ENCODE peak calls at places on chromosomes 7 and 10, in five cellular contexts. One of them, this sample, is unnamed.

GRCh38 chr10:50291261-50291850 is 40.0 kb upstream of the ASAH2 start:
- DNase-seq in sciatic nerve: no peak
- DNase-seq in amniotic stem cell: no peak
- DNase-seq in mucosa of gallbladder: no peak
- DNase-seq in HS-5: no peak
- DNase-seq in this sample: no peak

GRCh38 chr7:92253251-92253650 is 7.5 kb downstream of the ANKIB1 start:
- DNase-seq in sciatic nerve: no peak
- DNase-seq in amniotic stem cell: no peak
- DNase-seq in mucosa of gallbladder: no peak
- DNase-seq in HS-5: no peak
- DNase-seq in this sample: no peak

GRCh38 chr7:140230517-140230861 is 53.7 kb upstream of the KDM7A start:
- DNase-seq in sciatic nerve: peak; percentile 66
- DNase-seq in amniotic stem cell: no peak
- DNase-seq in mucosa of gallbladder: peak; percentile 28
- DNase-seq in HS-5: no peak
- DNase-seq in this sample: no peak

GRCh38 chr7:97772034-97772891 is 40.4 kb downstream of the TAC1 start:
- DNase-seq in sciatic nerve: no peak
- DNase-seq in amniotic stem cell: no peak
- DNase-seq in mucosa of gallbladder: peak; percentile 10
- DNase-seq in HS-5: no peak
- DNase-seq in this sample: no peak

GRCh38 chr10:27344568-27345454 is 104.2 kb upstream of the ACBD5 start:
- DNase-seq in sciatic nerve: no peak
- DNase-seq in amniotic stem cell: no peak
- DNase-seq in mucosa of gallbladder: no peak
- DNase-seq in HS-5: no peak
- DNase-seq in this sample: no peak

GRCh38 chr7:44155191-44156185 is 14.4 kb upstream of the MYL7 start:
- DNase-seq in sciatic nerve: peak; percentile 43
- DNase-seq in amniotic stem cell: no peak
- DNase-seq in mucosa of gallbladder: peak; percentile 46
- DNase-seq in HS-5: no peak
- DNase-seq in this sample: no peak

GRCh38 chr7:48755061-48755555 is 169.2 kb upstream of the CDC14C start:
- DNase-seq in sciatic nerve: no peak
- DNase-seq in amniotic stem cell: no peak
- DNase-seq in mucosa of gallbladder: no peak
- DNase-seq in HS-5: peak; percentile 6
- DNase-seq in this sample: no peak

GRCh38 chr7:20246236-20246635 is 29.1 kb upstream of the MACC1 start:
- DNase-seq in sciatic nerve: no peak
- DNase-seq in amniotic stem cell: no peak
- DNase-seq in mucosa of gallbladder: no peak
- DNase-seq in HS-5: no peak
- DNase-seq in this sample: no peak

GRCh38 chr10:4059471-4060138 is 274.6 kb upstream of the KLF6 start:
- DNase-seq in sciatic nerve: no peak
- DNase-seq in amniotic stem cell: no peak
- DNase-seq in mucosa of gallbladder: no peak
- DNase-seq in HS-5: no peak
- DNase-seq in this sample: peak; percentile 49

GRCh38 chr10:115051216-115051615 is 41.9 kb upstream of the ATRNL1 start:
- DNase-seq in sciatic nerve: no peak
- DNase-seq in amniotic stem cell: no peak
- DNase-seq in mucosa of gallbladder: no peak
- DNase-seq in HS-5: no peak
- DNase-seq in this sample: no peak

GRCh38 chr10:49359349-49360231 is 36.3 kb downstream of the DRGX start:
- DNase-seq in sciatic nerve: peak; percentile 42
- DNase-seq in amniotic stem cell: no peak
- DNase-seq in mucosa of gallbladder: no peak
- DNase-seq in HS-5: no peak
- DNase-seq in this sample: no peak